ENCODE peak calls at places on chromosomes 4 and X, in seven cellular contexts. N is A172; S is activated CD8-positive, alpha-beta memory T cell treated with anti-CD3 and anti-CD28 coated beads, Interleukin-2, amount 50 U/mL, for 4 hours; G is activated T-cell treated with anti-CD3 and anti-CD28 coated beads, Interleukin-2, amount 50 U/mL, for 72 hours; U is GM04504; E is lower leg skin; M is AG10803. J is an unnamed sample.

GRCh38 chr4:173288698-173289350 is 45.3 kb downstream of the HMGB2 start:
- DNase-seq in N (no peak), S (no peak), G (no peak), U (no peak), E (no peak), M (no peak), J (no peak)

GRCh38 chr4:10098770-10099139 is 17.8 kb downstream of the WDR1 start:
- DNase-seq in N (peak), S (peak), G (peak), U (no peak), E (no peak), M (peak), J (peak)

GRCh38 chrX:46574337-46574940 is 874 bp downstream of the CHST7 start:
- DNase-seq in N (no peak), S (peak), G (peak), U (no peak), E (no peak), M (no peak), J (no peak)

GRCh38 chr4:37246891-37247290 is 2.3 kb downstream of the NWD2 start:
- DNase-seq in N (no peak), S (no peak), G (no peak), U (no peak), E (no peak), M (no peak), J (no peak)

GRCh38 chr4:24248674-24249644 is 335.4 kb downstream of the DHX15 start:
- DNase-seq in N (no peak), S (no peak), G (no peak), U (no peak), E (no peak), M (no peak), J (no peak)

GRCh38 chrX:130887392-130887791 is 15.6 kb downstream of the ENOX2 start:
- DNase-seq in N (no peak), S (no peak), G (no peak), U (no peak), E (no peak), M (no peak), J (no peak)

GRCh38 chr4:11529625-11530201 is 101.0 kb upstream of the HS3ST1 start:
- DNase-seq in N (no peak), S (no peak), G (no peak), U (no peak), E (no peak), M (no peak), J (no peak)

GRCh38 chr4:110418641-110419040 is 57.3 kb upstream of the ENPEP start:
- DNase-seq in N (no peak), S (no peak), G (no peak), U (no peak), E (no peak), M (no peak), J (no peak)

GRCh38 chrX:74520291-74520690 is 94.1 kb downstream of the RLIM start:
- DNase-seq in N (no peak), S (no peak), G (no peak), U (no peak), E (no peak), M (no peak), J (no peak)

GRCh38 chr4:4860803-4861591 is 1.5 kb downstream of the MSX1 start:
- DNase-seq in N (peak), S (no peak), G (no peak), U (no peak), E (no peak), M (peak), J (peak)

GRCh38 chr4:151436093-151436518 is 27.1 kb downstream of the FHIP1A start:
- DNase-seq in N (peak), S (no peak), G (no peak), U (no peak), E (no peak), M (no peak), J (no peak)

GRCh38 chrX:72540318-72540717 is 32.3 kb downstream of the HDAC8 start:
- DNase-seq in N (peak), S (no peak), G (no peak), U (peak), E (no peak), M (peak), J (peak)

GRCh38 chr4:55561884-55562283 is 15.2 kb upstream of the CLOCK start:
- DNase-seq in N (no peak), S (no peak), G (no peak), U (no peak), E (no peak), M (no peak), J (no peak)

GRCh38 chrX:78922754-78923153 is 22.4 kb upstream of the P2RY10 start:
- DNase-seq in N (no peak), S (no peak), G (no peak), U (no peak), E (no peak), M (no peak), J (no peak)

GRCh38 chr4:66681962-66682361 is 863.3 kb downstream of the CENPC start:
- DNase-seq in N (no peak), S (no peak), G (no peak), U (no peak), E (no peak), M (no peak), J (no peak)

GRCh38 chr4:610411-611261 is 14.7 kb upstream of the PDE6B start:
- DNase-seq in N (peak), S (no peak), G (no peak), U (peak), E (peak), M (peak), J (no peak)

GRCh38 chr4:4719446-4719845 is 140.0 kb upstream of the MSX1 start:
- DNase-seq in N (no peak), S (no peak), G (no peak), U (no peak), E (no peak), M (no peak), J (no peak)

GRCh38 chr4:102247041-102247440 is 98.2 kb downstream of the SLC39A8 start:
- DNase-seq in N (peak), S (no peak), G (no peak), U (no peak), E (no peak), M (no peak), J (no peak)

GRCh38 chrX:107628662-107629532 is 587 bp downstream of the PRPS1 start:
- DNase-seq in N (peak), S (peak), G (peak), U (no peak), E (peak), M (no peak), J (peak)

GRCh38 chr4:77621254-77621653 is 15.6 kb downstream of the CXCL13 start:
- DNase-seq in N (no peak), S (no peak), G (no peak), U (no peak), E (no peak), M (no peak), J (no peak)

GRCh38 chr4:36111180-36111579 is 133.1 kb downstream of the ARAP2 start:
- DNase-seq in N (no peak), S (no peak), G (no peak), U (no peak), E (no peak), M (no peak), J (no peak)

GRCh38 chrX:68090266-68090665 is 343.0 kb downstream of the OPHN1 start:
- DNase-seq in N (no peak), S (no peak), G (no peak), U (no peak), E (no peak), M (peak), J (peak)

GRCh38 chr4:2395038-2395437 is 23.4 kb downstream of the ZFYVE28 start:
- DNase-seq in N (no peak), S (no peak), G (no peak), U (no peak), E (no peak), M (no peak), J (no peak)

GRCh38 chr4:98468744-98469143 is 189.7 kb downstream of the TSPAN5 start:
- DNase-seq in N (no peak), S (no peak), G (no peak), U (no peak), E (no peak), M (peak), J (peak)

GRCh38 chrX:151981129-151981528 is 6.7 kb upstream of the GABRE start:
- DNase-seq in N (no peak), S (no peak), G (no peak), U (peak), E (no peak), M (peak), J (peak)

GRCh38 chrX:45788941-45789348 is 588.3 kb upstream of the DIPK2B start:
- DNase-seq in N (no peak), S (no peak), G (no peak), U (no peak), E (no peak), M (peak), J (no peak)

GRCh38 chr4:159360549-159360948 is 257.7 kb downstream of the RAPGEF2 start:
- DNase-seq in N (peak), S (no peak), G (no peak), U (peak), E (no peak), M (peak), J (peak)

GRCh38 chrX:132364313-132364712 is 124.5 kb downstream of the MBNL3 start:
- DNase-seq in N (no peak), S (no peak), G (no peak), U (no peak), E (peak), M (no peak), J (no peak)

GRCh38 chr4:102723511-102723910 is 37.3 kb downstream of the MANBA start:
- DNase-seq in N (no peak), S (no peak), G (no peak), U (no peak), E (no peak), M (peak), J (no peak)

GRCh38 chr4:152500798-152501434 is 35.0 kb downstream of the FBXW7 start:
- DNase-seq in N (peak), S (peak), G (peak), U (peak), E (peak), M (peak), J (peak)

GRCh38 chr4:2733844-2734574 is 22.1 kb downstream of the TNIP2 start:
- DNase-seq in N (no peak), S (no peak), G (no peak), U (no peak), E (no peak), M (no peak), J (no peak)

J was measured in AG08395.